ENCODE peak calls at places on chromosomes 3 and 15, in six cellular contexts. One of them, this sample, is unnamed.
A peak's percentile ranks its signal among the peaks of the same experiment; 100 is the strongest.

GRCh38 chr3:52313774-52314188 is 2.3 kb upstream of the DNAH1 start:
- DNase-seq in heart left ventricle: no peak
- DNase-seq in prostate gland: no peak
- DNase-seq in tibial nerve: no peak
- DNase-seq in K562: no peak
- DNase-seq in IMR-90: peak; percentile 47
- DNase-seq in this sample: no peak

GRCh38 chr3:56762718-56763117 is 39.0 kb downstream of the ARHGEF3 start:
- DNase-seq in heart left ventricle: no peak
- DNase-seq in prostate gland: no peak
- DNase-seq in IMR-90: no peak
- DNase-seq in K562: no peak
- DNase-seq in tibial nerve: no peak
- DNase-seq in this sample: peak; percentile 42

GRCh38 chr3:17065315-17065714 is 180.6 kb downstream of the PLCL2 start:
- DNase-seq in K562: no peak
- DNase-seq in IMR-90: no peak
- DNase-seq in prostate gland: no peak
- DNase-seq in tibial nerve: no peak
- DNase-seq in heart left ventricle: no peak
- DNase-seq in this sample: no peak

GRCh38 chr3:126361211-126361610 is 4.0 kb upstream of the KLF15 start:
- DNase-seq in prostate gland: no peak
- DNase-seq in tibial nerve: peak; percentile 9
- DNase-seq in K562: no peak
- DNase-seq in IMR-90: no peak
- DNase-seq in heart left ventricle: no peak
- DNase-seq in this sample: no peak

GRCh38 chr3:124361566-124361965 is 368.7 kb upstream of the UMPS start:
- DNase-seq in K562: no peak
- DNase-seq in tibial nerve: no peak
- DNase-seq in heart left ventricle: no peak
- DNase-seq in IMR-90: no peak
- DNase-seq in prostate gland: no peak
- DNase-seq in this sample: no peak

GRCh38 chr3:42014949-42015533 is 53.1 kb upstream of the ULK4 start:
- DNase-seq in tibial nerve: no peak
- DNase-seq in prostate gland: no peak
- DNase-seq in heart left ventricle: peak; percentile 85
- DNase-seq in K562: no peak
- DNase-seq in IMR-90: no peak
- DNase-seq in this sample: no peak

GRCh38 chr3:177146646-177147045 is 50.6 kb downstream of the TBL1XR1 start:
- DNase-seq in IMR-90: peak; percentile 39
- DNase-seq in prostate gland: no peak
- DNase-seq in tibial nerve: no peak
- DNase-seq in K562: no peak
- DNase-seq in heart left ventricle: no peak
- DNase-seq in this sample: no peak

GRCh38 chr3:53513556-53514190 is 19.3 kb downstream of the CACNA1D start:
- DNase-seq in IMR-90: no peak
- DNase-seq in heart left ventricle: no peak
- DNase-seq in K562: no peak
- DNase-seq in prostate gland: no peak
- DNase-seq in tibial nerve: no peak
- DNase-seq in this sample: no peak

GRCh38 chr3:195717416-195717815 is 3.4 kb upstream of the MUC20 start:
- DNase-seq in K562: no peak
- DNase-seq in heart left ventricle: no peak
- DNase-seq in tibial nerve: no peak
- DNase-seq in prostate gland: no peak
- DNase-seq in IMR-90: no peak
- DNase-seq in this sample: no peak

GRCh38 chr15:64693134-64693533 is 82.3 kb downstream of the RBPMS2 start:
- DNase-seq in K562: no peak
- DNase-seq in heart left ventricle: peak; percentile 60
- DNase-seq in tibial nerve: no peak
- DNase-seq in IMR-90: peak; percentile 95
- DNase-seq in prostate gland: peak; percentile 28
- DNase-seq in this sample: no peak

GRCh38 chr3:16511561-16512434 is 1.7 kb downstream of the RFTN1 start:
- DNase-seq in K562: no peak
- DNase-seq in heart left ventricle: peak; percentile 77
- DNase-seq in tibial nerve: peak; percentile 36
- DNase-seq in IMR-90: peak; percentile 92
- DNase-seq in prostate gland: no peak
- DNase-seq in this sample: no peak

GRCh38 chr3:195352895-195353488 is 82.0 kb upstream of the XXYLT1 start:
- DNase-seq in K562: no peak
- DNase-seq in heart left ventricle: no peak
- DNase-seq in prostate gland: no peak
- DNase-seq in tibial nerve: no peak
- DNase-seq in IMR-90: peak; percentile 89
- DNase-seq in this sample: no peak

GRCh38 chr15:31472636-31473383 is 146.2 kb downstream of the KLF13 start:
- DNase-seq in prostate gland: no peak
- DNase-seq in heart left ventricle: no peak
- DNase-seq in K562: no peak
- DNase-seq in IMR-90: peak; percentile 64
- DNase-seq in tibial nerve: no peak
- DNase-seq in this sample: no peak

GRCh38 chr15:96331942-96332853 is 1.7 kb downstream of the NR2F2 start:
- DNase-seq in heart left ventricle: peak; percentile 50
- DNase-seq in tibial nerve: no peak
- DNase-seq in IMR-90: no peak
- DNase-seq in prostate gland: no peak
- DNase-seq in K562: no peak
- DNase-seq in this sample: no peak

GRCh38 chr3:55000546-55000945 is 72.7 kb upstream of the LRTM1 start:
- DNase-seq in heart left ventricle: peak; percentile 48
- DNase-seq in prostate gland: no peak
- DNase-seq in IMR-90: peak; percentile 93
- DNase-seq in tibial nerve: no peak
- DNase-seq in K562: no peak
- DNase-seq in this sample: no peak

GRCh38 chr3:69806735-69807438 is 67.6 kb downstream of the MITF start:
- DNase-seq in tibial nerve: no peak
- DNase-seq in prostate gland: no peak
- DNase-seq in IMR-90: peak; percentile 85
- DNase-seq in heart left ventricle: no peak
- DNase-seq in K562: no peak
- DNase-seq in this sample: no peak

GRCh38 chr3:48684480-48685143 is 1.1 kb downstream of the NCKIPSD start:
- DNase-seq in prostate gland: no peak
- DNase-seq in IMR-90: peak; percentile 38
- DNase-seq in K562: peak; percentile 38
- DNase-seq in tibial nerve: no peak
- DNase-seq in heart left ventricle: peak; percentile 74
- DNase-seq in this sample: no peak

GRCh38 chr3:181212271-181212670 is 222.7 kb upstream of the DNAJC19 start:
- DNase-seq in IMR-90: no peak
- DNase-seq in prostate gland: no peak
- DNase-seq in heart left ventricle: no peak
- DNase-seq in tibial nerve: no peak
- DNase-seq in K562: no peak
- DNase-seq in this sample: no peak

GRCh38 chr3:133928136-133928893 is 32.6 kb upstream of the RAB6B start:
- DNase-seq in tibial nerve: no peak
- DNase-seq in prostate gland: no peak
- DNase-seq in IMR-90: no peak
- DNase-seq in K562: no peak
- DNase-seq in heart left ventricle: no peak
- DNase-seq in this sample: peak; percentile 72

GRCh38 chr3:130390079-130390478 is 44.6 kb downstream of the COL6A5 start:
- DNase-seq in IMR-90: no peak
- DNase-seq in K562: peak; percentile 29
- DNase-seq in heart left ventricle: no peak
- DNase-seq in tibial nerve: no peak
- DNase-seq in prostate gland: no peak
- DNase-seq in this sample: no peak

GRCh38 chr15:90618330-90619136 is 88.8 kb downstream of the CRTC3 start:
- DNase-seq in heart left ventricle: no peak
- DNase-seq in K562: no peak
- DNase-seq in tibial nerve: no peak
- DNase-seq in IMR-90: peak; percentile 17
- DNase-seq in prostate gland: no peak
- DNase-seq in this sample: no peak

GRCh38 chr15:98561169-98561941 is 87.0 kb upstream of the IGF1R start:
- DNase-seq in IMR-90: no peak
- DNase-seq in K562: no peak
- DNase-seq in tibial nerve: no peak
- DNase-seq in heart left ventricle: no peak
- DNase-seq in prostate gland: no peak
- DNase-seq in this sample: no peak

GRCh38 chr3:149765762-149766334 is 13.6 kb upstream of the COMMD2 start:
- DNase-seq in K562: no peak
- DNase-seq in prostate gland: no peak
- DNase-seq in tibial nerve: no peak
- DNase-seq in heart left ventricle: no peak
- DNase-seq in IMR-90: peak; percentile 67
- DNase-seq in this sample: no peak

GRCh38 chr3:187979543-187979942 is 174.4 kb upstream of the LPP start:
- DNase-seq in tibial nerve: no peak
- DNase-seq in IMR-90: no peak
- DNase-seq in prostate gland: no peak
- DNase-seq in K562: no peak
- DNase-seq in heart left ventricle: no peak
- DNase-seq in this sample: no peak

GRCh38 chr3:37607604-37608003 is 254.1 kb upstream of the CTDSPL start:
- DNase-seq in heart left ventricle: no peak
- DNase-seq in IMR-90: no peak
- DNase-seq in tibial nerve: no peak
- DNase-seq in prostate gland: no peak
- DNase-seq in K562: no peak
- DNase-seq in this sample: no peak

GRCh38 chr15:83166830-83167229 is 40.8 kb downstream of the HDGFL3 start:
- DNase-seq in K562: no peak
- DNase-seq in tibial nerve: no peak
- DNase-seq in prostate gland: no peak
- DNase-seq in IMR-90: no peak
- DNase-seq in heart left ventricle: no peak
- DNase-seq in this sample: no peak

GRCh38 chr15:83164409-83165404 is 42.9 kb downstream of the HDGFL3 start:
- DNase-seq in K562: no peak
- DNase-seq in prostate gland: no peak
- DNase-seq in heart left ventricle: no peak
- DNase-seq in tibial nerve: no peak
- DNase-seq in IMR-90: peak; percentile 86
- DNase-seq in this sample: no peak

GRCh38 chr15:83163032-83163431 is 44.6 kb downstream of the HDGFL3 start:
- DNase-seq in heart left ventricle: no peak
- DNase-seq in tibial nerve: no peak
- DNase-seq in prostate gland: no peak
- DNase-seq in K562: no peak
- DNase-seq in IMR-90: no peak
- DNase-seq in this sample: no peak

GRCh38 chr15:83170474-83171165 is 37.0 kb downstream of the HDGFL3 start:
- DNase-seq in IMR-90: peak; percentile 62
- DNase-seq in prostate gland: no peak
- DNase-seq in heart left ventricle: no peak
- DNase-seq in tibial nerve: no peak
- DNase-seq in K562: no peak
- DNase-seq in this sample: no peak

GRCh38 chr15:83166218-83166617 is 41.4 kb downstream of the HDGFL3 start:
- DNase-seq in K562: no peak
- DNase-seq in tibial nerve: no peak
- DNase-seq in prostate gland: no peak
- DNase-seq in heart left ventricle: no peak
- DNase-seq in IMR-90: no peak
- DNase-seq in this sample: no peak
- H3K9me3 ChIP-seq in K562: no peaks in the 10 kb centered on the region
- H3K9me3 ChIP-seq in tibial nerve: peaks cover 20% of the 10 kb centered on the region
- H3K9me3 ChIP-seq in prostate gland: no peaks in the 10 kb centered on the region
- H3K9me3 ChIP-seq in heart left ventricle: peaks cover 22% of the 10 kb centered on the region
- H3K9me3 ChIP-seq in IMR-90: peaks cover 5% of the 10 kb centered on the region
- H3K9me3 ChIP-seq in this sample: no peaks in the 10 kb centered on the region

GRCh38 chr15:52557242-52557641 is 11.6 kb downstream of the ARPP19 start:
- DNase-seq in tibial nerve: no peak
- DNase-seq in K562: no peak
- DNase-seq in heart left ventricle: no peak
- DNase-seq in prostate gland: no peak
- DNase-seq in IMR-90: peak; percentile 45
- DNase-seq in this sample: no peak
- H3K4me1 ChIP-seq in tibial nerve: peaks cover 9% of the 10 kb centered on the region
- H3K4me1 ChIP-seq in K562: peaks cover 28% of the 10 kb centered on the region
- H3K4me1 ChIP-seq in heart left ventricle: peaks cover 64% of the 10 kb centered on the region
- H3K4me1 ChIP-seq in prostate gland: no peaks in the 10 kb centered on the region
- H3K4me1 ChIP-seq in IMR-90: peaks cover 17% of the 10 kb centered on the region
- H3K4me1 ChIP-seq in this sample: peaks cover 45% of the 10 kb centered on the region

GRCh38 chr3:108595304-108595703 is 5.8 kb downstream of the DZIP3 start:
- DNase-seq in IMR-90: no peak
- DNase-seq in prostate gland: no peak
- DNase-seq in K562: no peak
- DNase-seq in heart left ventricle: no peak
- DNase-seq in tibial nerve: no peak
- DNase-seq in this sample: no peak
- TF ChIP-seq POLR2A in IMR-90: no peak
- TF ChIP-seq POLR2A in prostate gland: no peak
- TF ChIP-seq POLR2A in K562: no peak
- TF ChIP-seq POLR2A in heart left ventricle: no peak
- TF ChIP-seq POLR2A in tibial nerve: no peak
- TF ChIP-seq POLR2A in this sample: no peak

GRCh38 chr3:64693031-64693430 is 5.2 kb upstream of the ADAMTS9 start:
- DNase-seq in IMR-90: no peak
- DNase-seq in heart left ventricle: no peak
- DNase-seq in K562: no peak
- DNase-seq in tibial nerve: no peak
- DNase-seq in prostate gland: no peak
- DNase-seq in this sample: no peak

GRCh38 chr3:64696896-64697295 is 9.1 kb upstream of the ADAMTS9 start:
- DNase-seq in K562: no peak
- DNase-seq in prostate gland: no peak
- DNase-seq in tibial nerve: no peak
- DNase-seq in IMR-90: no peak
- DNase-seq in heart left ventricle: no peak
- DNase-seq in this sample: no peak

GRCh38 chr3:64691051-64691450 is 3.3 kb upstream of the ADAMTS9 start:
- DNase-seq in heart left ventricle: no peak
- DNase-seq in K562: no peak
- DNase-seq in prostate gland: no peak
- DNase-seq in tibial nerve: no peak
- DNase-seq in IMR-90: peak; percentile 35
- DNase-seq in this sample: no peak

DNA sequence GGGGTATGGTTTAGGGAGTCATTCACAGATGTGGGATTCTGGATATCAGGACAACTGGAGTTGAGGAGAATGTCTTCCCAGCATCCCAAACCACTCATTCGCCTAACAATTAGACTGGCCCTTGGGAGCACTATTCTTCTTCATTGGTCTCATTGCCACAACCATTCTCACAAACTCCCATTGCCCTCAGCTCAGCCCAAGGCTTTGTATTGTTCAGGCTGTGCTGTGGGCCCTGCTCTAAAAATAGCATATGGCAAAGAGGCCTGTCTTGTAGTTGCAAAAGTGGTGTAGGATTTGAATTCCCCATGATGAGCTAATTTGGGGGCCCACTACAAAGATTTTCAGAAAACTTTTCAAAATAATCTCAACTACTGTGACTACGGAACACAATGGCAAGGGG is 6.3 kb upstream of the ADAMTS9 start:
- DNase-seq in K562: no peak
- DNase-seq in IMR-90: no peak
- DNase-seq in heart left ventricle: peak; percentile 27
- DNase-seq in prostate gland: no peak
- DNase-seq in tibial nerve: no peak
- DNase-seq in this sample: no peak
- H3K9me3 ChIP-seq in K562: no peaks in the 10 kb centered on the region
- H3K9me3 ChIP-seq in IMR-90: no peaks in the 10 kb centered on the region
- H3K9me3 ChIP-seq in heart left ventricle: no peaks in the 10 kb centered on the region
- H3K9me3 ChIP-seq in prostate gland: no peaks in the 10 kb centered on the region
- H3K9me3 ChIP-seq in tibial nerve: no peaks in the 10 kb centered on the region
- H3K9me3 ChIP-seq in this sample: no peaks in the 10 kb centered on the region

GRCh38 chr3:58041182-58041825 is 33.1 kb downstream of the FLNB start:
- DNase-seq in K562: no peak
- DNase-seq in prostate gland: no peak
- DNase-seq in IMR-90: peak; percentile 54
- DNase-seq in tibial nerve: no peak
- DNase-seq in heart left ventricle: no peak
- DNase-seq in this sample: no peak
- H3K4me1 ChIP-seq in K562: peaks cover 19% of the 10 kb centered on the region
- H3K4me1 ChIP-seq in prostate gland: peaks cover 44% of the 10 kb centered on the region
- H3K4me1 ChIP-seq in IMR-90: peaks cover 41% of the 10 kb centered on the region
- H3K4me1 ChIP-seq in tibial nerve: peaks cover 51% of the 10 kb centered on the region
- H3K4me1 ChIP-seq in heart left ventricle: peaks cover 64% of the 10 kb centered on the region
- H3K4me1 ChIP-seq in this sample: peaks cover 57% of the 10 kb centered on the region

This sample was measured in vagina.